ENCODE peak calls at places on chromosome 18, in five cellular contexts. H is endothelial cell of umbilical vein; E is IMR-90; N is adrenal gland; O is CD8-positive, alpha-beta T cell. R is an unnamed sample.

GRCh38 chr18:48902023-48902855 is 48.5 kb downstream of the SMAD7 start:
- DNase-seq in E (peak; percentile 91), O (no peak), H (peak; percentile 96), N (peak; percentile 94), R (peak; percentile 89)

GRCh38 chr18:51890762-51891161 is 449.2 kb upstream of the DCC start:
- DNase-seq in O (no peak), N (no peak), H (no peak), E (peak; percentile 0), R (no peak)

GRCh38 chr18:49031511-49032188 is 80.9 kb upstream of the SMAD7 start:
- DNase-seq in O (no peak), N (no peak), H (no peak), E (no peak), R (no peak)

GRCh38 chr18:56721491-56721890 is 70.3 kb downstream of the WDR7 start:
- DNase-seq in H (no peak), N (no peak), E (no peak), O (no peak), R (no peak)

GRCh38 chr18:57352271-57352701 is at the start of gene ST8SIA3:
- DNase-seq in H (no peak), O (no peak), N (no peak), E (no peak), R (no peak)

GRCh38 chr18:74849316-74849715 is 251.6 kb downstream of the ZNF407 start:
- DNase-seq in N (no peak), H (no peak), E (no peak), O (no peak), R (no peak)

GRCh38 chr18:73742959-73743358 is 404.7 kb downstream of the FBXO15 start:
- DNase-seq in E (peak; percentile 10), N (no peak), O (no peak), H (no peak), R (no peak)

GRCh38 chr18:78113445-78113844 is 863.8 kb downstream of the GALR1 start:
- DNase-seq in E (no peak), H (no peak), O (no peak), N (no peak), R (no peak)

GRCh38 chr18:22865354-22866116 is 67.6 kb upstream of the RBBP8 start:
- DNase-seq in H (no peak), N (no peak), E (no peak), O (no peak), R (no peak)

GRCh38 chr18:74498712-74499629 is 2.8 kb downstream of the CNDP2 start:
- DNase-seq in H (no peak), O (peak; percentile 43), E (no peak), N (no peak), R (no peak)

GRCh38 chr18:55318864-55319516 is 269.0 kb downstream of the TCF4 start:
- DNase-seq in E (peak; percentile 82), O (no peak), N (no peak), H (peak; percentile 81), R (no peak)

GRCh38 chr18:6743988-6744387 is 14.5 kb downstream of the ARHGAP28 start:
- DNase-seq in E (no peak), N (no peak), O (no peak), H (no peak), R (no peak)

GRCh38 chr18:49486959-49487710 is at the start of gene C18orf32:
- DNase-seq in O (peak; percentile 87), E (peak; percentile 93), H (peak; percentile 94), N (peak; percentile 95), R (peak; percentile 80)

GRCh38 chr18:72828601-72829000 is 39.2 kb downstream of the NETO1 start:
- DNase-seq in O (no peak), H (no peak), E (no peak), N (no peak), R (no peak)

GRCh38 chr18:1659190-1659589 is 754.5 kb downstream of the ADCYAP1 start:
- DNase-seq in N (no peak), O (no peak), H (no peak), E (no peak), R (no peak)

GRCh38 chr18:9724797-9725196 is 16.7 kb downstream of the RAB31 start:
- DNase-seq in E (no peak), H (no peak), N (no peak), O (no peak), R (no peak)

GRCh38 chr18:22971038-22971437 is 37.9 kb downstream of the RBBP8 start:
- DNase-seq in H (no peak), O (no peak), E (peak; percentile 43), N (no peak), R (no peak)

GRCh38 chr18:29123706-29124530 is 947.0 kb upstream of the CDH2 start:
- DNase-seq in O (no peak), H (peak; percentile 50), E (no peak), N (no peak), R (no peak)

GRCh38 chr18:80161781-80162417 is 52.8 kb downstream of the ADNP2 start:
- DNase-seq in E (no peak), O (no peak), H (no peak), N (no peak), R (no peak)
- TF ChIP-seq CTCF in E (no peak), O (no peak), H (no peak), N (no peak), R (no peak)

GRCh38 chr18:79471048-79471447 is 75.3 kb downstream of the NFATC1 start:
- DNase-seq in E (no peak), O (no peak), H (no peak), N (no peak), R (no peak)
- H3K9me3 ChIP-seq in E (peaks cover 4% of the 10 kb centered on the region), O (no peaks in the 10 kb centered on the region), H (no peaks in the 10 kb centered on the region), N (no peaks in the 10 kb centered on the region), R (no peaks in the 10 kb centered on the region)

DNA sequence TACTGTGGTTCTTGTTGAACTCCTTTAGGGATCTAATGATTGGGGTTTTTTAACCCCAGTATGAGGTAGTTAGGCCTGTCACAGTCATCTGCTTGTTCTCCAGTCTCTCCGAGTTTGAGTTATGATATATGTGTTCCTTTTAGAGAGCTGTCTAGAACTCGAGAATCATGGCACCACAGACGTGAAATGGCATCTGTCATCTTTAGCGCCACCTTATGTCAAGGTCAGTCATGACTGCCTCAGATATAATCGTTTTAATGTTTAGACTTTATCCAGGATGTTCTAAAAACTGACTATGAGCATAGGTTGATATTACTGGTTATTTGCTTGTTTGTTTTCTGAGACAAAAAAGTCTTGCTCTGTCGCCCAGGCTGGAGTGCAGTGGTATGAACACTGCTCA is 112.2 kb downstream of the CEP192 start:
- DNase-seq in H (no peak), N (no peak), E (no peak), O (no peak), R (no peak)
- H3K36me3 ChIP-seq in H (peaks cover 22% of the 10 kb centered on the region), N (peaks cover 37% of the 10 kb centered on the region), E (peaks cover 49% of the 10 kb centered on the region), O (peaks cover 41% of the 10 kb centered on the region), R (peaks cover 39% of the 10 kb centered on the region)

GRCh38 chr18:24271381-24272331 is 126.0 kb downstream of the OSBPL1A start:
- DNase-seq in E (peak; percentile 72), H (peak; percentile 78), N (peak; percentile 83), O (no peak), R (no peak)
- TF ChIP-seq CTCF in E (peak; percentile 23), H (no peak), N (peak; percentile 21), O (no peak), R (no peak)

GRCh38 chr18:39480494-39481245 is 1915.1 kb upstream of the CELF4 start:
- DNase-seq in O (no peak), N (no peak), H (peak; percentile 19), E (peak; percentile 55), R (no peak)

GRCh38 chr18:39486268-39486667 is 1920.7 kb upstream of the CELF4 start:
- DNase-seq in N (no peak), E (no peak), H (no peak), O (no peak), R (no peak)

GRCh38 chr18:39485696-39486095 is 1920.1 kb upstream of the CELF4 start:
- DNase-seq in H (no peak), E (peak; percentile 9), O (no peak), N (no peak), R (no peak)

GRCh38 chr18:39481281-39481680 is 1915.7 kb upstream of the CELF4 start:
- DNase-seq in N (no peak), H (no peak), E (no peak), O (no peak), R (no peak)
- H3K9me3 ChIP-seq in N (no peaks in the 10 kb centered on the region), H (no peaks in the 10 kb centered on the region), E (no peaks in the 10 kb centered on the region), O (no peaks in the 10 kb centered on the region), R (no peaks in the 10 kb centered on the region)

DNA sequence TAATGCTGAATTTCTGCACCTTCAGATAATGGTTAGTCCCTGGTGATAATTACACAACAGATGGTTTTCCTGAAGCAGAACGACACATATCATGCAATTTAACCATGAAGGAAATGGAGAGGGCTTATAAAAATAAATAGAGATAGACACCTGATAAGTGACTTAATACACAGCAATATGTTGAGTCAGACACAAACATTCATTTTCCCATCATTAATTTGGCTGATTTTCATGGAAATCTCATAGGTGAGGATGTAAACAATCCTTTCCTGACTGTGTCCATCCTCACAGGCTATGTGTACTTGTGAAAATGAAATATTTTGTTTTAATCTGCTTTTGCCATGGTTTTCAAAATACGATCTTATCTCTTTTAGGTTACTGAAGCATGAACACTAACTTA is 37.0 kb upstream of the DSEL start:
- DNase-seq in O (no peak), E (peak; percentile 31), N (no peak), H (peak; percentile 65), R (no peak)
- H3K36me3 ChIP-seq in O (no peaks in the 10 kb centered on the region), E (no peaks in the 10 kb centered on the region), N (no peaks in the 10 kb centered on the region), H (no peaks in the 10 kb centered on the region), R (no peaks in the 10 kb centered on the region)

DNA sequence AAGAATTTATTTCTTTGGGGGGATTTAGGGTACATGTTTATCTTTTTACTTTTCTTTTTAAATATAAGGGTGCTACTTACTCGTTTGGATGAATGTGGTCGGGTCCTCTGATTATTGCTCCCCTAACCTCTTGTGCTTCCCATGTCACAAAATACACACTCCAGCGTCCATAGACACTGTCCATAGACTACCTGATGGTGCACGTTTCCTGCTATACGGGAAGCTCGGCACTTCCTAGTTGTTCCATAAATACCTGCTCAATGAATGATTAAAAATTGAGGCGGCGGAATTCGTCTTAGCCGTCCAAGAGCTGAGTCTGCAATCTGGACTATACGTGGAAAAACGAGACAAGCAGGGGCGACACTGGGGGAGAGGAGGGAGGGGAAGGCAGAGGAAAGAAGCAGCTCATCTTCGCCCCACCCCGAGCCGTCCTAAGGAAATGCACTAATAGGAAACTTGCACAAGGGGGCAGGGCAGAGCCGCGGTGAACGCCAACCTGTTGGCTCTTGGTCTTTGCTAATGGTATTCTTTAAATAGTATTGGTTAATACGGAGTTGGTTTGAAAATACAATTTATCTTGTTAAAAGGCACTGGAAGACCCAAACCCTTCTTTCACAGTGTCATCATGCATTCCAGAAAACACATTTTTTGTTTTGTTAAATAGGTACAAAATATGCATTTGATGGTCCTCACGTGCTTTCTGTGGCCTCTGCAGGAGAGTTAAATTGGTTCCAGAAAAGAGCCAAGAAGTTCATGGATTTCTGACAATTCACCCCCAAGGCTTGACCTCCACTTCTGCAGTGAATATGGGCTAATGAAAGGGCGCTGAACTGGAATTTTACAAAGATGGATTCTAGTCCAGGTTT is 73.0 kb upstream of the KCTD1 start:
- DNase-seq in O (no peak), H (peak; percentile 15), E (no peak), N (peak; percentile 63), R (no peak)
- TF ChIP-seq CTCF in O (no peak), H (peak; percentile 31), E (peak; percentile 37), N (peak; percentile 72), R (peak; percentile 37)

DNA sequence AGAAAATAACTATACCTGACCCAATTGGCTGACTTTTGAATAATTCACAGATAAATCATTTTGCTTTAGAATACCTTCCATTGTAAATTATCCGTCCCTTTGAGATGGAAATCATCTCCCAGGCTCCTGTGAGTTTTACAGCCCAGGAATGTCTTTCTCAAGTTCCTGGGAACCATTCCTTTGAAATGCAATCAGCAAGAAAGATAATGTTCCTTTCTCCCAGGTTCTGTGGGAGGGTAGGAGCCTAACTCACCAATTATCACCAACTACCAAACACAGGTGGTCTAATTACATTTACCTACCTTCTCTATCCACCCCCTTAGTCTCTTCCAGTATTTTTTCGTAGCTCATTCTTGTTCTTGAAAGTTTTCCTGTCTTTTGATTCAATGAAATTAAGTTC is 1016.0 kb downstream of the SOCS6 start:
- DNase-seq in O (no peak), E (no peak), H (no peak), N (no peak), R (no peak)
- H3K9me3 ChIP-seq in O (no peaks in the 10 kb centered on the region), E (peaks cover 2% of the 10 kb centered on the region), H (no peaks in the 10 kb centered on the region), N (no peaks in the 10 kb centered on the region), R (no peaks in the 10 kb centered on the region)